ENCODE peak calls at places on chromosomes 16 and 17, in nine cellular contexts. V is stimulated activated CD4-positive, alpha-beta T cell treated with anti-CD3 and anti-CD28 coated beads, Interleukin-1b, Interleukin-23, amount 100 ng/mL, for 24 hours; B is D341Med; Y is heart left ventricle; A is neural progenitor cell; M is T-helper 1 cell; G is ovary; L is NCI-H1092; Q is A549. W is an unnamed sample.

GRCh38 chr17:83089322-83090156 is 10.1 kb downstream of the METRNL start:
- DNase-seq in V (no peak), B (no peak), Y (no peak), A (no peak), M (no peak), G (no peak), L (no peak), Q (no peak), W (peak; percentile 66)

GRCh38 chr17:43599835-43600234 is 53.7 kb upstream of the ETV4 start:
- DNase-seq in V (no peak), B (no peak), Y (no peak), A (no peak), M (no peak), G (no peak), L (no peak), Q (no peak), W (no peak)

GRCh38 chr17:2705263-2705662 is 6.3 kb downstream of the CLUH start:
- DNase-seq in V (no peak), B (peak; percentile 3), Y (peak; percentile 38), A (no peak), M (no peak), G (no peak), L (no peak), Q (no peak), W (peak; percentile 37)

GRCh38 chr16:2966803-2967184 is 2.4 kb upstream of the PAQR4 start:
- DNase-seq in V (no peak), B (no peak), Y (no peak), A (peak; percentile 29), M (no peak), G (no peak), L (no peak), Q (no peak), W (peak; percentile 48)

GRCh38 chr17:76540381-76541300 is 797 bp downstream of the PRCD start:
- DNase-seq in V (no peak), B (peak; percentile 99), Y (peak; percentile 96), A (peak; percentile 96), M (no peak), G (peak; percentile 91), L (peak; percentile 90), Q (peak; percentile 100), W (peak; percentile 99)

GRCh38 chr16:83233153-83233552 is 574.6 kb upstream of the HSBP1 start:
- DNase-seq in V (no peak), B (no peak), Y (no peak), A (no peak), M (no peak), G (no peak), L (no peak), Q (no peak), W (no peak)

GRCh38 chr17:33218657-33219298 is 74.3 kb downstream of the ASIC2 start:
- DNase-seq in V (no peak), B (no peak), Y (no peak), A (no peak), M (no peak), G (no peak), L (no peak), Q (no peak), W (no peak)

GRCh38 chr17:17665255-17665654 is 16.0 kb upstream of the RAI1 start:
- DNase-seq in V (no peak), B (no peak), Y (no peak), A (no peak), M (no peak), G (no peak), L (no peak), Q (no peak), W (no peak)

GRCh38 chr16:66429290-66429962 is 2.3 kb downstream of the BEAN1 start:
- DNase-seq in V (no peak), B (peak; percentile 52), Y (no peak), A (peak; percentile 75), M (no peak), G (no peak), L (no peak), Q (no peak), W (no peak)

GRCh38 chr17:5758651-5759050 is 174.3 kb upstream of the NLRP1 start:
- DNase-seq in V (no peak), B (no peak), Y (no peak), A (peak; percentile 39), M (no peak), G (no peak), L (no peak), Q (no peak), W (peak; percentile 58)

GRCh38 chr16:56451753-56452689 is 667 bp downstream of the OGFOD1 start:
- DNase-seq in V (no peak), B (peak; percentile 75), Y (peak; percentile 51), A (peak; percentile 78), M (no peak), G (no peak), L (peak; percentile 8), Q (peak; percentile 35), W (peak; percentile 65)

GRCh38 chr17:17448076-17448475 is 28.7 kb upstream of the MED9 start:
- DNase-seq in V (no peak), B (no peak), Y (no peak), A (no peak), M (no peak), G (no peak), L (no peak), Q (no peak), W (peak; percentile 37)

GRCh38 chr17:8479431-8479947 is 43.8 kb downstream of the NDEL1 start:
- DNase-seq in V (no peak), B (no peak), Y (peak; percentile 57), A (no peak), M (no peak), G (peak; percentile 77), L (no peak), Q (no peak), W (no peak)

GRCh38 chr16:73794936-73795335 is 501.7 kb upstream of the PSMD7 start:
- DNase-seq in V (no peak), B (no peak), Y (peak; percentile 66), A (no peak), M (no peak), G (peak; percentile 18), L (no peak), Q (no peak), W (no peak)

GRCh38 chr17:41772218-41772585 is 14.3 kb downstream of the JUP start:
- DNase-seq in V (no peak), B (no peak), Y (no peak), A (no peak), M (no peak), G (peak; percentile 31), L (no peak), Q (no peak), W (peak; percentile 79)

GRCh38 chr16:19599968-19600716 is 44.6 kb downstream of the VPS35L start:
- DNase-seq in V (no peak), B (no peak), Y (no peak), A (no peak), M (no peak), G (no peak), L (no peak), Q (no peak), W (no peak)

GRCh38 chr16:19437280-19437679 is 19.6 kb downstream of the TMC5 start:
- DNase-seq in V (no peak), B (no peak), Y (no peak), A (no peak), M (no peak), G (no peak), L (no peak), Q (no peak), W (no peak)

GRCh38 chr17:82126479-82127314 is 28.7 kb upstream of the FASN start:
- DNase-seq in V (no peak), B (peak; percentile 38), Y (no peak), A (no peak), M (peak; percentile 86), G (no peak), L (no peak), Q (no peak), W (no peak)

GRCh38 chr17:6276711-6277110 is 158.2 kb downstream of the AIPL1 start:
- DNase-seq in V (no peak), B (no peak), Y (no peak), A (peak; percentile 52), M (no peak), G (no peak), L (no peak), Q (no peak), W (no peak)

GRCh38 chr16:27199747-27200146 is 3.6 kb upstream of the KDM8 start:
- DNase-seq in V (no peak), B (no peak), Y (no peak), A (no peak), M (no peak), G (no peak), L (no peak), Q (no peak), W (no peak)

GRCh38 chr16:81551821-81552304 is 107.3 kb downstream of the CMIP start:
- DNase-seq in V (no peak), B (no peak), Y (peak; percentile 62), A (no peak), M (no peak), G (no peak), L (no peak), Q (no peak), W (no peak)